ENCODE peak calls at places on chromosomes 11 and 22, in seven cellular contexts. R is activated CD4-positive, CD25-positive, alpha-beta regulatory T cell treated with anti-CD3 and anti-CD28 coated beads, Interleukin-2, amount 50 U/mL, for 16 hours; X is RWPE2; H is adrenal gland; U is CD4-positive, alpha-beta T cell; C is GM04503; F is MCF 10A. G is an unnamed sample.

GRCh38 chr11:69909561-69910518 is 90.6 kb upstream of the FGF3 start:
- DNase-seq in U (no peak), R (no peak), F (no peak), X (peak), H (no peak), C (no peak), G (peak)

GRCh38 chr11:118618115-118618990 is 10.9 kb downstream of the PHLDB1 start:
- DNase-seq in R (no peak), U (no peak), H (no peak), C (peak), F (peak), X (no peak), G (peak)

GRCh38 chr11:103652013-103652412 is 384.4 kb upstream of the DDI1 start:
- DNase-seq in X (no peak), C (peak), F (peak), R (no peak), H (no peak), U (no peak), G (no peak)

GRCh38 chr11:121133046-121133445 is 32.0 kb downstream of the TECTA start:
- DNase-seq in U (no peak), H (no peak), X (no peak), F (no peak), R (no peak), C (no peak), G (no peak)

GRCh38 chr11:60125962-60126585 is 37.6 kb downstream of the MS4A2 start:
- DNase-seq in U (no peak), C (no peak), X (no peak), H (no peak), F (peak), R (no peak), G (no peak)

GRCh38 chr22:27443315-27443714 is 358.2 kb downstream of the MN1 start:
- DNase-seq in F (no peak), C (no peak), R (no peak), X (no peak), U (no peak), H (no peak), G (no peak)

GRCh38 chr22:42074846-42075245 is 798 bp downstream of the PHETA2 start:
- DNase-seq in F (no peak), H (no peak), C (no peak), X (no peak), R (no peak), U (no peak), G (no peak)

GRCh38 chr11:115267871-115268270 is 236.3 kb downstream of the CADM1 start:
- DNase-seq in F (no peak), R (no peak), X (no peak), U (no peak), H (peak), C (no peak), G (no peak)

GRCh38 chr11:13183094-13183825 is 94.3 kb upstream of the BMAL1 start:
- DNase-seq in H (no peak), X (no peak), R (no peak), F (peak), C (peak), U (no peak), G (no peak)

GRCh38 chr22:31538815-31539214 is 42.5 kb downstream of the SFI1 start:
- DNase-seq in X (no peak), U (no peak), H (no peak), C (no peak), R (no peak), F (no peak), G (no peak)

GRCh38 chr11:62546937-62547625 is 475 bp upstream of the AHNAK start:
- DNase-seq in C (no peak), F (peak), X (peak), U (no peak), H (no peak), R (no peak), G (no peak)

GRCh38 chr11:9990221-9990973 is 303.6 kb downstream of the SBF2 start:
- DNase-seq in X (no peak), F (no peak), R (no peak), H (peak), C (no peak), U (no peak), G (no peak)

GRCh38 chr11:78325274-78325781 is 92.3 kb downstream of the GAB2 start:
- DNase-seq in X (no peak), C (no peak), R (no peak), H (no peak), F (no peak), U (no peak), G (no peak)

GRCh38 chr22:42717197-42717967 is 3.3 kb downstream of the A4GALT start:
- DNase-seq in U (no peak), C (no peak), R (no peak), H (no peak), X (no peak), F (peak), G (no peak)

G was measured in sigmoid colon.